ENCODE peak calls at places on chromosomes 2 and 18, in five cellular contexts. One of them, this sample, is unnamed.
A peak's percentile ranks its signal among the peaks of the same experiment; 100 is the strongest.

GRCh38 chr2:151238527-151239487 is 22.9 kb downstream of the RBM43 start:
- DNase-seq in GM12878: peak; percentile 8
- DNase-seq in keratinocyte: no peak
- DNase-seq in tibial nerve: peak; percentile 45
- DNase-seq in mammary epithelial cell: peak; percentile 51
- DNase-seq in this sample: peak; percentile 43

GRCh38 chr18:59918320-59918755 is 18.5 kb downstream of the PMAIP1 start:
- DNase-seq in tibial nerve: no peak
- DNase-seq in mammary epithelial cell: peak; percentile 74
- DNase-seq in keratinocyte: no peak
- DNase-seq in GM12878: peak; percentile 80
- DNase-seq in this sample: peak; percentile 86

GRCh38 chr2:232400244-232401015 is 6.2 kb upstream of the ALPG start:
- DNase-seq in mammary epithelial cell: no peak
- DNase-seq in GM12878: no peak
- DNase-seq in keratinocyte: no peak
- DNase-seq in tibial nerve: no peak
- DNase-seq in this sample: no peak

GRCh38 chr2:182055993-182056392 is 70.3 kb downstream of the PPP1R1C start:
- DNase-seq in mammary epithelial cell: no peak
- DNase-seq in GM12878: no peak
- DNase-seq in tibial nerve: no peak
- DNase-seq in keratinocyte: no peak
- DNase-seq in this sample: no peak

GRCh38 chr2:138267161-138267901 is 234.2 kb upstream of the SPOPL start:
- DNase-seq in keratinocyte: peak; percentile 26
- DNase-seq in mammary epithelial cell: peak; percentile 50
- DNase-seq in tibial nerve: no peak
- DNase-seq in GM12878: peak; percentile 47
- DNase-seq in this sample: no peak

GRCh38 chr2:228768818-228769217 is 502.3 kb downstream of the PID1 start:
- DNase-seq in mammary epithelial cell: peak; percentile 45
- DNase-seq in GM12878: no peak
- DNase-seq in tibial nerve: no peak
- DNase-seq in keratinocyte: no peak
- DNase-seq in this sample: no peak

GRCh38 chr2:219252900-219253752 is at the start of gene TUBA4B:
- DNase-seq in tibial nerve: no peak
- DNase-seq in GM12878: no peak
- DNase-seq in mammary epithelial cell: peak; percentile 75
- DNase-seq in keratinocyte: no peak
- DNase-seq in this sample: peak; percentile 63

GRCh38 chr2:69465513-69466456 is 28.6 kb upstream of the NFU1 start:
- DNase-seq in tibial nerve: peak; percentile 25
- DNase-seq in keratinocyte: no peak
- DNase-seq in mammary epithelial cell: no peak
- DNase-seq in GM12878: no peak
- DNase-seq in this sample: no peak

GRCh38 chr18:3994061-3994687 is 460.9 kb downstream of the DLGAP1 start:
- DNase-seq in GM12878: no peak
- DNase-seq in tibial nerve: no peak
- DNase-seq in keratinocyte: no peak
- DNase-seq in mammary epithelial cell: no peak
- DNase-seq in this sample: no peak

GRCh38 chr2:173249661-173250641 is 104.7 kb upstream of the CDCA7 start:
- DNase-seq in keratinocyte: no peak
- DNase-seq in GM12878: no peak
- DNase-seq in tibial nerve: no peak
- DNase-seq in mammary epithelial cell: no peak
- DNase-seq in this sample: no peak

GRCh38 chr2:85615413-85615728 is 615 bp upstream of the USP39 start:
- DNase-seq in mammary epithelial cell: no peak
- DNase-seq in tibial nerve: no peak
- DNase-seq in keratinocyte: no peak
- DNase-seq in GM12878: no peak
- DNase-seq in this sample: no peak

GRCh38 chr2:201781583-201782051 is 884 bp upstream of the ALS2 start:
- DNase-seq in mammary epithelial cell: no peak
- DNase-seq in tibial nerve: no peak
- DNase-seq in GM12878: no peak
- DNase-seq in keratinocyte: no peak
- DNase-seq in this sample: peak; percentile 9

GRCh38 chr2:225400060-225400511 is 576 bp downstream of the NYAP2 start:
- DNase-seq in keratinocyte: no peak
- DNase-seq in GM12878: no peak
- DNase-seq in tibial nerve: no peak
- DNase-seq in mammary epithelial cell: peak; percentile 46
- DNase-seq in this sample: no peak

GRCh38 chr18:25231327-25231691 is 120.7 kb downstream of the ZNF521 start:
- DNase-seq in keratinocyte: no peak
- DNase-seq in mammary epithelial cell: no peak
- DNase-seq in tibial nerve: peak; percentile 31
- DNase-seq in GM12878: no peak
- DNase-seq in this sample: no peak
- H3K4me3 ChIP-seq in keratinocyte: no peak overlapping the region
- H3K4me3 ChIP-seq in mammary epithelial cell: no peak overlapping the region
- H3K4me3 ChIP-seq in tibial nerve: no peak overlapping the region
- H3K4me3 ChIP-seq in GM12878: no peak overlapping the region
- H3K4me3 ChIP-seq in this sample: no peak overlapping the region

GRCh38 chr2:171878481-171878993 is 15.5 kb downstream of the SLC25A12 start:
- DNase-seq in GM12878: no peak
- DNase-seq in keratinocyte: no peak
- DNase-seq in mammary epithelial cell: peak; percentile 75
- DNase-seq in tibial nerve: no peak
- DNase-seq in this sample: no peak
- H3K4me3 ChIP-seq in GM12878: peak overlapping the region; percentile 7
- H3K4me3 ChIP-seq in keratinocyte: no peak overlapping the region
- H3K4me3 ChIP-seq in mammary epithelial cell: no peak overlapping the region
- H3K4me3 ChIP-seq in tibial nerve: no peak overlapping the region
- H3K4me3 ChIP-seq in this sample: no peak overlapping the region

DNA sequence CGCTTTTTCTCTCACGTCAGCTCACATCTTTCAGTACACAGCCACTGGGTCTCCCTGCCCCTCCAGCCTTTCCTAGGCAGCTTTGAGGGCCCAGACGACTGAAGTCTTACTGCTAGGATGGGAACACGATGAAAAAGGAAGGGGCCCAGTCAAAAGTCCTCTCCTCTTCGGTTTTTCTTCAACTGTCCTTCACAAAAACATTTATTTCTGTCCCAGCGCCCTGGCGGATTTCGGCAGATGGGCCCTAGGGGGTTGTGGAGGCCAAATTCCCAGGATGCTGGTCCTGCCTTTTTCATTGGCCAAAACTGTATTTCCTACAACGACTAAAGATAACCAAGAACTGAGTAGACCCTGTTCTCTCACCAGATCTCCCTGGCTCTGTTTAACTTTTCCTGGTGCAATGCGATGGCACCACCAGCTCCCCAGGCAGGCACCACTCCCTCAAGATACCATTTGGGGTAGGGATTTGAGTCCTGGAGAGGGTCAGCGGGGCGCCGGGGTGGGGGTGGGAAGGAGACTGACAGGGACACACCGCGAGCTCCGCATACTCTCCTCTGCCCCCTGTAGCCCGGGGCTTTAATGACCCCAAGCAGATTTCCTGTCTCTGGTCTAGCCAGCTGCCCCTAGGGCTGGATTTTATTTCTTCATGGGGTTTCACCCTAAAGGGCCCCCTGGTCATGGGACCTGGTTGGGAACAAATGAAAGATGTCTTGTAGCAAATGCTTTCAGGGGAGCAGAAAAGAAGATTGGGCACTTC is 7.4 kb downstream of the SIX2 start:
- DNase-seq in tibial nerve: no peak
- DNase-seq in GM12878: no peak
- DNase-seq in mammary epithelial cell: no peak
- DNase-seq in keratinocyte: no peak
- DNase-seq in this sample: no peak
- H3K4me3 ChIP-seq in tibial nerve: peak overlapping the region; percentile 10
- H3K4me3 ChIP-seq in GM12878: no peak overlapping the region
- H3K4me3 ChIP-seq in mammary epithelial cell: peak overlapping the region; percentile 23
- H3K4me3 ChIP-seq in keratinocyte: peak overlapping the region; percentile 52
- H3K4me3 ChIP-seq in this sample: no peak overlapping the region

DNA sequence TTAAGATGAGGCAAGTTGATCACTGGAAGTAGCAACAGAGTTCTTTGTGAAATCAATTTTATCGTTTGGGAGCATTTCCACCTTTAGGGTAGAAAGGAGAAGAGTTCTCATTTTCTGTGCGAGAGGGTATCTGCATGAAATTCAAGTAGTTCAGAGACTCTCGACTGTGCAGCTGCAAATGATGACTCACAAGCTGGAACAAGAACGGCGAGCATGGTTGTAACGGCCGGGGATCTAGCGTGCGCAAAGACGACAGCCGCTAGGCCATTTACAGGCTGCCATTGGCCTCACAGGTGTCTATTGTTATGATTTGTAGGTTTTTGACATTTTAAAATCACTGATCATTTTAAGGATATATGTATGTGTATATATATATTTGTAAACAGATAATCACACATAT is 5.2 kb downstream of the KLHL29 start:
- DNase-seq in keratinocyte: no peak
- DNase-seq in tibial nerve: no peak
- DNase-seq in GM12878: no peak
- DNase-seq in mammary epithelial cell: no peak
- DNase-seq in this sample: no peak
- H3K4me3 ChIP-seq in keratinocyte: no peak overlapping the region
- H3K4me3 ChIP-seq in tibial nerve: no peak overlapping the region
- H3K4me3 ChIP-seq in GM12878: no peak overlapping the region
- H3K4me3 ChIP-seq in mammary epithelial cell: no peak overlapping the region
- H3K4me3 ChIP-seq in this sample: no peak overlapping the region

GRCh38 chr2:187542123-187542522 is 12.1 kb downstream of the TFPI start:
- DNase-seq in tibial nerve: no peak
- DNase-seq in mammary epithelial cell: no peak
- DNase-seq in GM12878: no peak
- DNase-seq in keratinocyte: no peak
- DNase-seq in this sample: no peak

GRCh38 chr2:187544371-187545080 is 9.7 kb downstream of the TFPI start:
- DNase-seq in mammary epithelial cell: no peak
- DNase-seq in tibial nerve: no peak
- DNase-seq in keratinocyte: no peak
- DNase-seq in GM12878: no peak
- DNase-seq in this sample: peak; percentile 51

GRCh38 chr2:187543488-187543887 is 10.7 kb downstream of the TFPI start:
- DNase-seq in keratinocyte: no peak
- DNase-seq in mammary epithelial cell: no peak
- DNase-seq in tibial nerve: no peak
- DNase-seq in GM12878: no peak
- DNase-seq in this sample: no peak

GRCh38 chr2:187545238-187545751 is 8.9 kb downstream of the TFPI start:
- DNase-seq in keratinocyte: no peak
- DNase-seq in GM12878: no peak
- DNase-seq in tibial nerve: no peak
- DNase-seq in mammary epithelial cell: no peak
- DNase-seq in this sample: no peak

DNA sequence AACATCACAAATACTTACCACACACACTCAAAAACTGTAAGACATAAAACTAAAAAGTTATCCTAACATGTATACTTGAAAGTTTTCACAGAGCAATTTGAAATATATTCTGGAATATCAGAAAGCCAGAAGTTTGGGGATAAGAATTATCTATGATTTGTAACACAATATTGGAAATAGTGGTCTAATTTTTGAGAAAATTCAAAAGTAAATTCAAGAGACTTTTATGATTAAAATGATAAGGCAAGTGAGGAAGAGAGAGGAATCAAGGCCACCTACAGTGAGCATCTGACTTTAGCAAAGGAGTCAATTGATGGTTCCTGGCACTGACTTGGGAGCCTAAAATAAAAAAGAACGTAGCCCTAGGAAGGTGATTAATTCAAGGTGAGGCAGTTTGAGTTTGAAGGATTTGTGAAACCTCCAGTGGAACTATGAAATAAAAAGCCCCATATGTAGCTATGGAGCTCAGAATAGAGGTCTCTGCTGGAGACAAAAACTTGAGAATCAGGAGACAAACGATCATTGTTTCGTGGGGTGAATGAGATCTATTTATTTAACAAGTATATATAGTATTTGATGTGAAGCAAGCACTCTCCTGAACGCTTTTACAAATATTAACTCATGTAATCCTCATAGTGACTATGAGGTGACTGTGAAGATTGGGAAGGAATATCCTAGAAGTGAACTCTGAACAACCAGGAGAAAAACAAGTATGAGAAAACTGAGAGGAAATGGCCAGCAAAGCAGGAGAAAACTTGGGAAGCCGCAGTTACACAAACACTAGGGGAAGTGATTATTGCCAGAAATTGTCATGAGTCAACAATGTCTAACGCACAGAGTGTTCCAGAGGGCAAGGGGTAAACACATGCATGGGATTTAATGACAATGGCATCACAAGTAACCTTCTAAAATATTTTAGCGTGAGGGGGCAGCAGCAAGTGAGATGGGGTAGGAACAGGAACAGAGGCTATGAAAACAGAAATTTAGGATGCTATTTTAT is 12.8 kb downstream of the TFPI start:
- DNase-seq in GM12878: no peak
- DNase-seq in tibial nerve: no peak
- DNase-seq in mammary epithelial cell: no peak
- DNase-seq in keratinocyte: no peak
- DNase-seq in this sample: no peak
- H3K4me3 ChIP-seq in GM12878: no peak overlapping the region
- H3K4me3 ChIP-seq in tibial nerve: no peak overlapping the region
- H3K4me3 ChIP-seq in mammary epithelial cell: no peak overlapping the region
- H3K4me3 ChIP-seq in keratinocyte: no peak overlapping the region
- H3K4me3 ChIP-seq in this sample: no peak overlapping the region

DNA sequence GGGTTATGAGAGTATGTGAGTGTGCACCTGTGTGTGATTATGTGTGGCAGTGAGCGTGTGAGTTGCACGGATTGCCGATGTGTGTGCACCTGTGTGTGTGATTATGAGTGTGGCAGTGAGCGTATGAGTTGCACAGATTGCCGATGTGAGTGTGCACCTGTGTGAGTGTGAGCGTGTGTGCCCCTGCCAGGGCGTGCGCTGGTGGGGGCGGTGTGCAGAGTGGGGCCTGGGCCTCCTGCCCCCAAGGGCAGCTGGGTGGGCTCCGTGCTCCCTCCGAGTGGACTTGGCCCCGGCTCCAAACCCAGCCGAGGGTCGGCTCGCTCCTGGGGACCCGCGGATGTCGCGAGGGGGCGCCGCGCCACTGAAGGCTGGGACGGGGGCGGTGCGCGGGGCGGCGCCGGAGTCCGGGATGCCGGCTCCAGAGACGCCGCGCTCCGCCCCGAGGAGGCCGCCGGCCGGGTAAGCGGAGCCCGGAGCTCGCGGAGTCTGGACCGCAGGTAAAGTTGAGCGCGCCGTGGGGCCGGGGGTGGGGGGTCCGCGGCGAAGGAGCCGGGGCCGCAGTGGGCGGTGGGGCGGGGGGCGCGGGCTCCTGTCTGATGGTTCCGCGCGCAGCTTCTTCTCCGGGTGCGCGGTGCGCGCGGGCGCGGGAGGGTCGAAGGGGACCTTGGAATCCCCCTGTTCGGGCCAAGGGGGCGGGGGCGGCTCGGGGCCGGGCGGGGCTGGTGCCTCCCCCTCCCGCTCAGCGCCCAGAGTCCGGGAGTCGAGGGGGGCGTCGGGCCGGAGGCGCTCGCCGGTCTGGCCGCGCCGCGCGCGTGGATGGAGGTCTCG is at the start of gene KCNG2:
- DNase-seq in tibial nerve: no peak
- DNase-seq in keratinocyte: no peak
- DNase-seq in mammary epithelial cell: no peak
- DNase-seq in GM12878: no peak
- DNase-seq in this sample: peak; percentile 3
- H3K4me3 ChIP-seq in tibial nerve: peak within 1 kb of the TSS; percentile 31
- H3K4me3 ChIP-seq in keratinocyte: no peak within 1 kb of the TSS
- H3K4me3 ChIP-seq in mammary epithelial cell: no peak within 1 kb of the TSS
- H3K4me3 ChIP-seq in GM12878: no peak within 1 kb of the TSS
- H3K4me3 ChIP-seq in this sample: no peak within 1 kb of the TSS

This sample was measured in PC-9.